ENCODE peak calls at places on chromosome 4, in seven cellular contexts. K, Q, V, A, O, Z and P are unnamed samples.

GRCh38 chr4:158610790-158611189 is 60.9 kb downstream of the C4orf46 start:
- DNase-seq in K (peak; percentile 18), Q (no peak), V (no peak), A (peak; percentile 36), O (no peak), Z (no peak), P (no peak)

GRCh38 chr4:107468812-107469211 is 251.2 kb downstream of the PAPSS1 start:
- DNase-seq in K (no peak), Q (no peak), V (no peak), A (no peak), O (no peak), Z (no peak), P (no peak)

GRCh38 chr4:172270421-172270820 is 457.2 kb downstream of the GALNTL6 start:
- DNase-seq in K (no peak), Q (no peak), V (no peak), A (peak; percentile 63), O (no peak), Z (no peak), P (no peak)

GRCh38 chr4:123361195-123361861 is 35.3 kb upstream of the SPRY1 start:
- DNase-seq in K (peak; percentile 94), Q (no peak), V (no peak), A (peak; percentile 58), O (no peak), Z (no peak), P (no peak)

GRCh38 chr4:105840426-105841174 is 54.7 kb upstream of the NPNT start:
- DNase-seq in K (no peak), Q (no peak), V (no peak), A (no peak), O (no peak), Z (no peak), P (no peak)

GRCh38 chr4:33255507-33255906 is 2535.3 kb downstream of the PCDH7 start:
- DNase-seq in K (no peak), Q (no peak), V (no peak), A (no peak), O (no peak), Z (no peak), P (no peak)

GRCh38 chr4:3788366-3788660 is 22.1 kb downstream of the ADRA2C start:
- DNase-seq in K (no peak), Q (no peak), V (no peak), A (no peak), O (no peak), Z (no peak), P (no peak)

GRCh38 chr4:128384091-128384520 is 96.5 kb upstream of the PGRMC2 start:
- DNase-seq in K (peak; percentile 75), Q (no peak), V (no peak), A (no peak), O (no peak), Z (no peak), P (no peak)

GRCh38 chr4:84238247-84239090 is 260.6 kb downstream of the NKX6-1 start:
- DNase-seq in K (peak; percentile 21), Q (no peak), V (no peak), A (peak; percentile 53), O (no peak), Z (no peak), P (no peak)

GRCh38 chr4:115272585-115272984 is 159.2 kb upstream of the NDST4 start:
- DNase-seq in K (no peak), Q (no peak), V (no peak), A (no peak), O (no peak), Z (no peak), P (no peak)

GRCh38 chr4:96407651-96408342 is 567.9 kb downstream of the PDHA2 start:
- DNase-seq in K (no peak), Q (no peak), V (no peak), A (no peak), O (no peak), Z (no peak), P (peak; percentile 52)

GRCh38 chr4:34723606-34724005 is 1520.7 kb downstream of the ARAP2 start:
- DNase-seq in K (no peak), Q (no peak), V (no peak), A (no peak), O (no peak), Z (no peak), P (no peak)

GRCh38 chr4:149296503-149296902 is 519.1 kb downstream of the IQCM start:
- DNase-seq in K (no peak), Q (no peak), V (no peak), A (no peak), O (no peak), Z (no peak), P (no peak)

GRCh38 chr4:147799986-147800555 is 68.2 kb downstream of the ARHGAP10 start:
- DNase-seq in K (no peak), Q (no peak), V (no peak), A (no peak), O (peak; percentile 86), Z (no peak), P (no peak)

GRCh38 chr4:108094923-108095482 is 73.7 kb downstream of the LEF1 start:
- DNase-seq in K (no peak), Q (no peak), V (no peak), A (no peak), O (no peak), Z (no peak), P (no peak)

GRCh38 chr4:139628184-139629012 is 37.2 kb upstream of the MGST2 start:
- DNase-seq in K (no peak), Q (no peak), V (no peak), A (no peak), O (no peak), Z (no peak), P (no peak)

GRCh38 chr4:150664935-150665334 is 83.0 kb downstream of the MAB21L2 start:
- DNase-seq in K (no peak), Q (no peak), V (peak; percentile 26), A (peak; percentile 94), O (no peak), Z (no peak), P (no peak)

GRCh38 chr4:167435786-167436185 is 201.5 kb upstream of the SPOCK3 start:
- DNase-seq in K (no peak), Q (no peak), V (no peak), A (no peak), O (no peak), Z (no peak), P (no peak)

GRCh38 chr4:112057479-112057878 is 87.8 kb upstream of the FAM241A start:
- DNase-seq in K (no peak), Q (no peak), V (no peak), A (no peak), O (no peak), Z (no peak), P (no peak)

GRCh38 chr4:37760840-37761239 is 65.6 kb upstream of the PGM2 start:
- DNase-seq in K (no peak), Q (no peak), V (no peak), A (no peak), O (no peak), Z (no peak), P (no peak)

GRCh38 chr4:22512306-22512705 is 3.6 kb downstream of the ADGRA3 start:
- DNase-seq in K (peak; percentile 52), Q (no peak), V (no peak), A (no peak), O (no peak), Z (no peak), P (no peak)

GRCh38 chr4:41784191-41784979 is 35.9 kb upstream of the PHOX2B start:
- DNase-seq in K (no peak), Q (no peak), V (no peak), A (no peak), O (no peak), Z (no peak), P (no peak)

GRCh38 chr4:44446801-44447562 is 1.6 kb downstream of the KCTD8 start:
- DNase-seq in K (no peak), Q (peak; percentile 51), V (no peak), A (no peak), O (no peak), Z (no peak), P (no peak)

GRCh38 chr4:143531773-143532491 is 18.4 kb downstream of the SMARCA5 start:
- DNase-seq in K (peak; percentile 73), Q (no peak), V (no peak), A (no peak), O (no peak), Z (no peak), P (no peak)

GRCh38 chr4:44256414-44256813 is 192.2 kb downstream of the KCTD8 start:
- DNase-seq in K (no peak), Q (no peak), V (no peak), A (no peak), O (no peak), Z (no peak), P (no peak)

GRCh38 chr4:80171656-80172055 is 25.6 kb upstream of the PRDM8 start:
- DNase-seq in K (no peak), Q (no peak), V (no peak), A (no peak), O (no peak), Z (no peak), P (no peak)
- H3K4me3 ChIP-seq in K (no peak overlapping the region), Q (no peak overlapping the region), V (no peak overlapping the region), A (no peak overlapping the region), O (peak overlapping the region; percentile 78), Z (no peak overlapping the region), P (no peak overlapping the region)

DNA sequence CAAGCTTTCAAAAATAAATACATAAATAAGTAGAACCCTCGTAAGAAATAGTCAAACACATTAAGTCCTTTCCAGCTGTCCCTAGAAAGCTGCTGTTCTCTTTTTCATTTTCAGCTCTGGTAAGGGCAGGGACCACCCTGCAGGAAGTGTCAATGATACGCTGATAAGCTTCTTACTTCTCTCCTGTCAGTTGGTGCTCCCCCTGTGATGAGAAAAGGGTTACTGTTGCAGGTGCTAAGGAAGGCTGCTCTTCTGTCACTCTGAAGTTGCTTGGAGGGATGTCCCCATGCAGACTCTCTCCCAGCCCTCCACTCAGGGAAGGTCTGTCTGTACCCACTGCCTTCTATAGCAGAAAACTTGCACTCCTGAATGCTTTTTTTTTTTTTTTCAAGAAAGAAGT is 1.4 kb downstream of the CXCL3 start:
- DNase-seq in K (no peak), Q (no peak), V (no peak), A (no peak), O (no peak), Z (no peak), P (no peak)
- H3K4me3 ChIP-seq in K (no peak overlapping the region), Q (no peak overlapping the region), V (no peak overlapping the region), A (peak overlapping the region; percentile 3), O (no peak overlapping the region), Z (peak overlapping the region; percentile 92), P (no peak overlapping the region)

DNA sequence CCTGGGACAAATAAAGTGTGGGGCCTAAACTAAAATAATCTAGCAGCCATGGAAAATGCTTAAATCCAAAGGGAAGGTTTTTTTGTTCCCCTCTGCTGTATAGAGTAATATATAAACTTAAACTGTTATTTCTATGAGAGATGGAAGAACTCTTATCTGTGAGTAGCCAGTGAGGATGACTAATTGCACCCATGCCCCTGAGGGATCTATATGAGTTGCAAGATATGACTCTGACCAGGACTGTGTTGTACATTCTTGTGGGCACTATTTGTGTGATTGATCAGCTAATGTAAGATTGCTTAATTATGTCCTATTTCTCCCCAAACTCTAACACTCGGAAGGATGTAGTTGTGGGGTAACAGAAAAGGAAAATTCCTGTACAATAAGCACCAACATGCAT is 35.2 kb upstream of the AMBN start:
- DNase-seq in K (peak; percentile 3), Q (no peak), V (no peak), A (peak; percentile 60), O (no peak), Z (no peak), P (no peak)
- H3K4me3 ChIP-seq in K (no peak overlapping the region), Q (no peak overlapping the region), V (no peak overlapping the region), A (no peak overlapping the region), O (no peak overlapping the region), Z (no peak overlapping the region), P (no peak overlapping the region)

GRCh38 chr4:186104895-186105720 is 604 bp downstream of the FAM149A start:
- DNase-seq in K (no peak), Q (peak; percentile 78), V (no peak), A (no peak), O (no peak), Z (no peak), P (no peak)
- H3K4me3 ChIP-seq in K (peak overlapping the region; percentile 3), Q (peak overlapping the region; percentile 34), V (peak overlapping the region; percentile 60), A (no peak overlapping the region), O (no peak overlapping the region), Z (peak overlapping the region; percentile 51), P (no peak overlapping the region)